ENCODE peak calls at places on chromosome 14, in nine cellular contexts. One of them, this sample, is unnamed.

GRCh38 chr14:81435578-81436295 is 35.6 kb upstream of the STON2 start:
- DNase-seq in suprapubic skin: peak; percentile 81
- DNase-seq in ovary: peak; percentile 75
- DNase-seq in HepG2: peak; percentile 55
- DNase-seq in tibial nerve: no peak
- DNase-seq in GM12878: no peak
- DNase-seq in K562: peak; percentile 54
- DNase-seq in A549: peak; percentile 51
- DNase-seq in transverse colon: peak; percentile 42
- DNase-seq in this sample: peak; percentile 41

GRCh38 chr14:65211341-65211987 is 109.1 kb upstream of the MAX start:
- DNase-seq in suprapubic skin: peak; percentile 2
- DNase-seq in ovary: no peak
- DNase-seq in HepG2: peak; percentile 37
- DNase-seq in tibial nerve: no peak
- DNase-seq in GM12878: no peak
- DNase-seq in K562: no peak
- DNase-seq in A549: no peak
- DNase-seq in transverse colon: no peak
- DNase-seq in this sample: no peak

GRCh38 chr14:65940056-65940735 is 527.7 kb downstream of the FUT8 start:
- DNase-seq in suprapubic skin: no peak
- DNase-seq in ovary: no peak
- DNase-seq in HepG2: peak; percentile 35
- DNase-seq in tibial nerve: no peak
- DNase-seq in GM12878: no peak
- DNase-seq in K562: peak; percentile 43
- DNase-seq in A549: peak; percentile 41
- DNase-seq in transverse colon: no peak
- DNase-seq in this sample: no peak

GRCh38 chr14:54590481-54590880 is 23.6 kb downstream of the SAMD4A start:
- DNase-seq in suprapubic skin: no peak
- DNase-seq in ovary: no peak
- DNase-seq in HepG2: no peak
- DNase-seq in tibial nerve: no peak
- DNase-seq in GM12878: no peak
- DNase-seq in K562: no peak
- DNase-seq in A549: no peak
- DNase-seq in transverse colon: no peak
- DNase-seq in this sample: no peak

GRCh38 chr14:63857467-63858030 is 4.7 kb downstream of the SYNE2 start:
- DNase-seq in suprapubic skin: no peak
- DNase-seq in ovary: no peak
- DNase-seq in HepG2: no peak
- DNase-seq in tibial nerve: no peak
- DNase-seq in GM12878: no peak
- DNase-seq in K562: no peak
- DNase-seq in A549: no peak
- DNase-seq in transverse colon: no peak
- DNase-seq in this sample: no peak

GRCh38 chr14:89625208-89625987 is 208.4 kb upstream of the FOXN3 start:
- DNase-seq in suprapubic skin: no peak
- DNase-seq in ovary: peak; percentile 90
- DNase-seq in HepG2: no peak
- DNase-seq in tibial nerve: no peak
- DNase-seq in GM12878: no peak
- DNase-seq in K562: no peak
- DNase-seq in A549: no peak
- DNase-seq in transverse colon: no peak
- DNase-seq in this sample: no peak

GRCh38 chr14:100906420-100906819 is 2.9 kb upstream of the RTL1 start:
- DNase-seq in suprapubic skin: no peak
- DNase-seq in ovary: no peak
- DNase-seq in HepG2: no peak
- DNase-seq in tibial nerve: no peak
- DNase-seq in GM12878: no peak
- DNase-seq in K562: peak; percentile 40
- DNase-seq in A549: no peak
- DNase-seq in transverse colon: no peak
- DNase-seq in this sample: no peak

GRCh38 chr14:104676130-104676693 is 13.2 kb upstream of the INF2 start:
- DNase-seq in suprapubic skin: no peak
- DNase-seq in ovary: no peak
- DNase-seq in HepG2: no peak
- DNase-seq in tibial nerve: no peak
- DNase-seq in GM12878: no peak
- DNase-seq in K562: no peak
- DNase-seq in A549: no peak
- DNase-seq in transverse colon: no peak
- DNase-seq in this sample: no peak

GRCh38 chr14:106501898-106502297 is 975.5 kb downstream of the TMEM121 start:
- DNase-seq in suprapubic skin: no peak
- DNase-seq in ovary: no peak
- DNase-seq in HepG2: no peak
- DNase-seq in tibial nerve: no peak
- DNase-seq in GM12878: no peak
- DNase-seq in K562: no peak
- DNase-seq in A549: no peak
- DNase-seq in transverse colon: no peak
- DNase-seq in this sample: no peak

GRCh38 chr14:76546426-76547221 is 170.7 kb downstream of the ESRRB start:
- DNase-seq in suprapubic skin: no peak
- DNase-seq in ovary: no peak
- DNase-seq in HepG2: peak; percentile 25
- DNase-seq in tibial nerve: no peak
- DNase-seq in GM12878: no peak
- DNase-seq in K562: peak; percentile 57
- DNase-seq in A549: peak; percentile 28
- DNase-seq in transverse colon: no peak
- DNase-seq in this sample: no peak

GRCh38 chr14:92951912-92952471 is 29.0 kb downstream of the CHGA start:
- DNase-seq in suprapubic skin: no peak
- DNase-seq in ovary: peak; percentile 80
- DNase-seq in HepG2: peak; percentile 37
- DNase-seq in tibial nerve: peak; percentile 78
- DNase-seq in GM12878: peak; percentile 37
- DNase-seq in K562: peak; percentile 77
- DNase-seq in A549: peak; percentile 84
- DNase-seq in transverse colon: peak; percentile 84
- DNase-seq in this sample: peak; percentile 86

GRCh38 chr14:23539209-23539866 is 12.2 kb downstream of the ZFHX2 start:
- DNase-seq in suprapubic skin: no peak
- DNase-seq in ovary: peak; percentile 40
- DNase-seq in HepG2: peak; percentile 86
- DNase-seq in tibial nerve: no peak
- DNase-seq in GM12878: no peak
- DNase-seq in K562: peak; percentile 66
- DNase-seq in A549: peak; percentile 61
- DNase-seq in transverse colon: no peak
- DNase-seq in this sample: no peak

GRCh38 chr14:53153702-53154112 is 584 bp upstream of the DDHD1 start:
- DNase-seq in suprapubic skin: no peak
- DNase-seq in ovary: no peak
- DNase-seq in HepG2: no peak
- DNase-seq in tibial nerve: no peak
- DNase-seq in GM12878: no peak
- DNase-seq in K562: no peak
- DNase-seq in A549: no peak
- DNase-seq in transverse colon: no peak
- DNase-seq in this sample: no peak

GRCh38 chr14:74804219-74804825 is 41.2 kb downstream of the YLPM1 start:
- DNase-seq in suprapubic skin: no peak
- DNase-seq in ovary: peak; percentile 37
- DNase-seq in HepG2: peak; percentile 26
- DNase-seq in tibial nerve: no peak
- DNase-seq in GM12878: no peak
- DNase-seq in K562: peak; percentile 17
- DNase-seq in A549: peak; percentile 10
- DNase-seq in transverse colon: peak; percentile 20
- DNase-seq in this sample: no peak

GRCh38 chr14:105844810-105845724 is 318.7 kb downstream of the TMEM121 start:
- DNase-seq in suprapubic skin: peak; percentile 50
- DNase-seq in ovary: no peak
- DNase-seq in HepG2: no peak
- DNase-seq in tibial nerve: no peak
- DNase-seq in GM12878: no peak
- DNase-seq in K562: no peak
- DNase-seq in A549: no peak
- DNase-seq in transverse colon: no peak
- DNase-seq in this sample: no peak

DNA sequence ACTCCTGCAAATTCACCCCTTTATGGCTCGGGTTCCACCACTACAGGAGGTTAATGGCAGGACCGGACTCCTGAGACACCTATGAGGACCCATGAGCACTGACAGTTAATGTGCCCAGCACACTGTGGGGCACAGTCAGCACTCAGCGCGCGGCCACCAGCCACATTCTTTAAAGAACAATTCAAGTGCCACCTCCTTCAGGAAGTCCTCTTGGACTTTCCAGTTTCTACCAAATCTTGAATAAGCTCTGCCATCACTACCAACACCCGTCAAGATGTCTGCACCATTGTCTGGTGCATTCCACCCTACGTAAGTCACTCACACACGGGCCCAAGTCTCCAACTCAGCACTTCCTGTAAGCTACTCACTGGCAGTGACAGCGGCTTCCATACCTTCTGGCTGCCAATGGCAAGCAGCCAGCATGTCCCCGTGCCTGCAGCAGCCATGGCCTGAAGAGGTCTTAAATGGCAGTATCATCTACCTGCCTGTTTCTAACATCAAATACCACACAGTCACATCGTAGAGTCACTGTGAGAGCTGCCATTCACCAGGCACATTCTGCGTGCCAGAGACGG is 48.5 kb downstream of the CDC42BPB start:
- DNase-seq in suprapubic skin: no peak
- DNase-seq in ovary: no peak
- DNase-seq in HepG2: no peak
- DNase-seq in tibial nerve: no peak
- DNase-seq in GM12878: no peak
- DNase-seq in K562: no peak
- DNase-seq in A549: no peak
- DNase-seq in transverse colon: no peak
- DNase-seq in this sample: peak; percentile 55
- TF ChIP-seq EP300 in suprapubic skin: no peak
- TF ChIP-seq EP300 in ovary: no peak
- TF ChIP-seq EP300 in HepG2: no peak
- TF ChIP-seq EP300 in tibial nerve: no peak
- TF ChIP-seq EP300 in GM12878: no peak
- TF ChIP-seq EP300 in K562: no peak
- TF ChIP-seq EP300 in A549: no peak
- TF ChIP-seq EP300 in transverse colon: no peak
- TF ChIP-seq EP300 in this sample: no peak

DNA sequence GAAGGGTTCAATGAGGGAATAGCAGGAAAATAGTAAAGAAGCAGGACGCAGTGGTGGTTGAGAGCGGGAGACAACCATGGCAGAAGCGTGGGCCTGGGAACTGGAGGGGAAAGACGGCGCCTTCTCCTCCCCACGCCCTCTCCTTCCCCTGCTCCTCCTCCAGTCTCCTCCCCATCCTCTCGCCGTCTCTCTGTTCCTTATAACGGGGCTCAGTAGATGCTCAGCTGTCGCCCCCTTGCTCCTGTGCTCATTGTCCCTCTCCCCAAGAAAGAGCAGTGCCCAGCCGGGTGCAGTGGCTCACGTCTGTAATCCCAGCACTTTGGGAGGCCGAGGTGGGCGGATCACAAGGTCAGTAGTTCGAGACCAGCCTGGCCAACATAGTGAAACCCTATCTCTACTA is 142.0 kb downstream of the BCL11B start:
- DNase-seq in suprapubic skin: no peak
- DNase-seq in ovary: no peak
- DNase-seq in HepG2: no peak
- DNase-seq in tibial nerve: no peak
- DNase-seq in GM12878: no peak
- DNase-seq in K562: no peak
- DNase-seq in A549: no peak
- DNase-seq in transverse colon: no peak
- DNase-seq in this sample: no peak
- TF ChIP-seq EP300 in suprapubic skin: no peak
- TF ChIP-seq EP300 in ovary: no peak
- TF ChIP-seq EP300 in HepG2: no peak
- TF ChIP-seq EP300 in tibial nerve: no peak
- TF ChIP-seq EP300 in GM12878: no peak
- TF ChIP-seq EP300 in K562: no peak
- TF ChIP-seq EP300 in A549: no peak
- TF ChIP-seq EP300 in transverse colon: no peak
- TF ChIP-seq EP300 in this sample: no peak

GRCh38 chr14:59100203-59100602 is 88.3 kb upstream of the DAAM1 start:
- DNase-seq in suprapubic skin: no peak
- DNase-seq in ovary: no peak
- DNase-seq in HepG2: no peak
- DNase-seq in tibial nerve: no peak
- DNase-seq in GM12878: no peak
- DNase-seq in K562: no peak
- DNase-seq in A549: no peak
- DNase-seq in transverse colon: no peak
- DNase-seq in this sample: no peak
- TF ChIP-seq EP300 in suprapubic skin: no peak
- TF ChIP-seq EP300 in ovary: no peak
- TF ChIP-seq EP300 in HepG2: no peak
- TF ChIP-seq EP300 in tibial nerve: no peak
- TF ChIP-seq EP300 in GM12878: no peak
- TF ChIP-seq EP300 in K562: no peak
- TF ChIP-seq EP300 in A549: no peak
- TF ChIP-seq EP300 in transverse colon: no peak
- TF ChIP-seq EP300 in this sample: no peak

GRCh38 chr14:95047754-95048153 is 109.6 kb downstream of the DICER1 start:
- DNase-seq in suprapubic skin: no peak
- DNase-seq in ovary: no peak
- DNase-seq in HepG2: no peak
- DNase-seq in tibial nerve: no peak
- DNase-seq in GM12878: no peak
- DNase-seq in K562: no peak
- DNase-seq in A549: no peak
- DNase-seq in transverse colon: no peak
- DNase-seq in this sample: peak; percentile 14
- TF ChIP-seq EP300 in suprapubic skin: no peak
- TF ChIP-seq EP300 in ovary: no peak
- TF ChIP-seq EP300 in HepG2: no peak
- TF ChIP-seq EP300 in tibial nerve: no peak
- TF ChIP-seq EP300 in GM12878: no peak
- TF ChIP-seq EP300 in K562: no peak
- TF ChIP-seq EP300 in A549: no peak
- TF ChIP-seq EP300 in transverse colon: no peak
- TF ChIP-seq EP300 in this sample: no peak

This sample was measured in stomach.